ENCODE peak calls at places on chromosomes 3 and 15, in seven cellular contexts. R is vagina, X is cardiac fibroblast, H is SJSA1, P is psoas muscle, G is globus pallidus, Y is left cardiac atrium. M is an unnamed sample.
A peak's percentile ranks its signal among the peaks of the same experiment; 100 is the strongest.

GRCh38 chr15:85030301-85031049 is 48.8 kb downstream of the PDE8A start:
- DNase-seq in R (no peak), X (peak; percentile 39), H (peak; percentile 52), P (no peak), G (no peak), Y (no peak), M (peak; percentile 35)

GRCh38 chr15:73941871-73942635 is 15.8 kb downstream of the LOXL1 start:
- DNase-seq in R (no peak), X (no peak), H (no peak), P (peak; percentile 34), G (no peak), Y (no peak), M (peak; percentile 63)

GRCh38 chr15:45458746-45459403 is 63.7 kb downstream of the SLC30A4 start:
- DNase-seq in R (no peak), X (peak; percentile 59), H (peak; percentile 65), P (peak; percentile 66), G (peak; percentile 81), Y (peak; percentile 62), M (peak; percentile 59)

GRCh38 chr3:36679384-36680200 is 84.8 kb downstream of the DCLK3 start:
- DNase-seq in R (no peak), X (peak; percentile 78), H (peak; percentile 11), P (no peak), G (no peak), Y (no peak), M (peak; percentile 20)

GRCh38 chr15:25504307-25504706 is 65.5 kb upstream of the UBE3A start:
- DNase-seq in R (no peak), X (peak; percentile 3), H (peak; percentile 31), P (no peak), G (no peak), Y (no peak), M (peak; percentile 78)

GRCh38 chr3:55207744-55208143 is 279.4 kb downstream of the WNT5A start:
- DNase-seq in R (no peak), X (no peak), H (no peak), P (no peak), G (no peak), Y (no peak), M (no peak)

GRCh38 chr3:140822381-140823047 is 119.1 kb upstream of the SLC25A36 start:
- DNase-seq in R (no peak), X (no peak), H (no peak), P (no peak), G (no peak), Y (no peak), M (no peak)

GRCh38 chr15:40787344-40787841 is 17.6 kb downstream of the C15orf62 start:
- DNase-seq in R (no peak), X (peak; percentile 79), H (peak; percentile 56), P (peak; percentile 47), G (no peak), Y (no peak), M (peak; percentile 89)

GRCh38 chr15:67818464-67818863 is 6.8 kb upstream of the SKOR1 start:
- DNase-seq in R (no peak), X (no peak), H (no peak), P (no peak), G (no peak), Y (no peak), M (no peak)

GRCh38 chr3:126523745-126524428 is at the start of gene CHST13:
- DNase-seq in R (no peak), X (peak; percentile 40), H (no peak), P (peak; percentile 62), G (no peak), Y (peak; percentile 52), M (peak; percentile 72)

GRCh38 chr15:78640527-78640839 is 527 bp downstream of the CHRNB4 start:
- DNase-seq in R (no peak), X (no peak), H (no peak), P (no peak), G (no peak), Y (no peak), M (no peak)

GRCh38 chr15:83611312-83611711 is 42.6 kb upstream of the ADAMTSL3 start:
- DNase-seq in R (no peak), X (no peak), H (no peak), P (no peak), G (no peak), Y (no peak), M (no peak)

GRCh38 chr3:45751537-45752242 is 44.6 kb downstream of the SLC6A20 start:
- DNase-seq in R (no peak), X (no peak), H (no peak), P (no peak), G (no peak), Y (no peak), M (no peak)

GRCh38 chr3:105866656-105867653 is 1.9 kb downstream of the CBLB start:
- DNase-seq in R (no peak), X (peak; percentile 71), H (peak; percentile 9), P (peak; percentile 31), G (peak; percentile 29), Y (no peak), M (peak; percentile 30)

GRCh38 chr15:40918799-40919392 is 10.2 kb upstream of the DLL4 start:
- DNase-seq in R (no peak), X (no peak), H (no peak), P (no peak), G (no peak), Y (peak; percentile 32), M (no peak)

GRCh38 chr15:64883997-64884511 is 27.6 kb upstream of the ANKDD1A start:
- DNase-seq in R (peak; percentile 90), X (peak; percentile 84), H (peak; percentile 81), P (peak; percentile 80), G (no peak), Y (peak; percentile 85), M (peak; percentile 96)

GRCh38 chr3:42711491-42712343 is 9.1 kb upstream of the HHATL start:
- DNase-seq in R (no peak), X (no peak), H (no peak), P (peak; percentile 34), G (no peak), Y (peak; percentile 10), M (peak; percentile 7)

GRCh38 chr3:18499256-18499655 is 74.1 kb upstream of the SATB1 start:
- DNase-seq in R (no peak), X (no peak), H (no peak), P (no peak), G (no peak), Y (no peak), M (no peak)

GRCh38 chr3:11154036-11154952 is at the start of gene HRH1:
- DNase-seq in R (no peak), X (peak; percentile 37), H (peak; percentile 51), P (peak; percentile 56), G (no peak), Y (peak; percentile 54), M (peak; percentile 37)

GRCh38 chr15:23472033-23472432 is 25.0 kb upstream of the GOLGA6L2 start:
- DNase-seq in R (no peak), X (no peak), H (no peak), P (no peak), G (no peak), Y (no peak), M (no peak)

GRCh38 chr15:101401286-101401685 is 88.2 kb downstream of the PCSK6 start:
- DNase-seq in R (no peak), X (no peak), H (no peak), P (no peak), G (no peak), Y (no peak), M (no peak)

GRCh38 chr3:141049681-141050080 is 1.5 kb upstream of the SPSB4 start:
- DNase-seq in R (no peak), X (no peak), H (no peak), P (no peak), G (no peak), Y (no peak), M (no peak)

GRCh38 chr3:61830111-61830400 is 268.7 kb downstream of the PTPRG start:
- DNase-seq in R (no peak), X (peak; percentile 69), H (no peak), P (no peak), G (no peak), Y (no peak), M (no peak)

GRCh38 chr15:64483749-64484148 is 23.4 kb downstream of the ZNF609 start:
- DNase-seq in R (no peak), X (no peak), H (no peak), P (no peak), G (no peak), Y (no peak), M (no peak)